ENCODE peak calls at places on chromosomes 6 and 20, in nine cellular contexts. E, X, H, O, I, J, G, W and N are unnamed samples.

GRCh38 chr20:15179426-15180190 is 842.2 kb upstream of the FLRT3 start:
- DNase-seq in I (peak; percentile 11), X (peak; percentile 72), W (no peak), E (peak; percentile 48), O (no peak), J (no peak), H (no peak), G (no peak), N (no peak)

GRCh38 chr6:166691199-166691598 is 64.1 kb upstream of the RPS6KA2 start:
- DNase-seq in X (no peak), J (no peak), O (no peak), I (no peak), G (no peak), H (no peak), W (no peak), E (no peak), N (no peak)

GRCh38 chr6:21856844-21857243 is 263.3 kb downstream of the SOX4 start:
- DNase-seq in H (no peak), E (no peak), O (no peak), I (no peak), X (no peak), G (no peak), W (no peak), J (no peak), N (no peak)

GRCh38 chr6:9140181-9140580 is 704.8 kb upstream of the SLC35B3 start:
- DNase-seq in X (no peak), H (peak; percentile 57), W (no peak), I (peak; percentile 10), O (no peak), G (peak; percentile 40), E (peak; percentile 40), J (no peak), N (no peak)

GRCh38 chr6:1726341-1726763 is 116.6 kb downstream of the FOXC1 start:
- DNase-seq in I (no peak), W (no peak), O (no peak), H (no peak), X (no peak), E (no peak), G (peak; percentile 15), J (no peak), N (no peak)

GRCh38 chr6:137738197-137738596 is 128.9 kb upstream of the TNFAIP3 start:
- DNase-seq in I (no peak), E (no peak), X (no peak), O (no peak), H (no peak), G (no peak), W (no peak), J (no peak), N (no peak)

GRCh38 chr20:31707258-31707615 is 15.4 kb downstream of the BCL2L1 start:
- DNase-seq in E (no peak), O (no peak), I (no peak), H (no peak), W (no peak), J (no peak), X (no peak), G (no peak), N (no peak)

GRCh38 chr6:5078121-5078695 is 6.9 kb upstream of the PPP1R3G start:
- DNase-seq in I (no peak), G (no peak), H (no peak), X (no peak), W (no peak), E (no peak), O (no peak), J (no peak), N (no peak)

GRCh38 chr6:167825759-167826229 is 917 bp upstream of the AFDN start:
- DNase-seq in X (peak; percentile 75), J (peak; percentile 52), O (peak; percentile 41), E (peak; percentile 72), H (peak; percentile 84), W (no peak), I (peak; percentile 85), G (peak; percentile 90), N (peak; percentile 77)

GRCh38 chr20:61609461-61609860 is 357.4 kb downstream of the CDH4 start:
- DNase-seq in J (no peak), O (no peak), X (no peak), I (no peak), H (no peak), W (no peak), G (no peak), E (no peak), N (no peak)

GRCh38 chr6:74578339-74578738 is 627.5 kb downstream of the COL12A1 start:
- DNase-seq in G (no peak), X (no peak), W (no peak), O (no peak), H (no peak), J (no peak), E (no peak), I (no peak), N (no peak)

GRCh38 chr6:137451926-137452325 is 42.3 kb downstream of the OLIG3 start:
- DNase-seq in X (no peak), H (no peak), E (no peak), W (no peak), J (no peak), G (no peak), I (no peak), O (no peak), N (no peak)

GRCh38 chr6:90403489-90404381 is 107.1 kb upstream of the BACH2 start:
- DNase-seq in H (no peak), G (peak; percentile 44), W (no peak), J (peak; percentile 78), X (no peak), I (no peak), E (peak; percentile 77), O (no peak), N (no peak)

GRCh38 chr6:158051968-158052367 is 70.3 kb downstream of the SYNJ2 start:
- DNase-seq in I (no peak), J (no peak), W (no peak), X (no peak), G (no peak), O (no peak), H (no peak), E (no peak), N (no peak)

DNA sequence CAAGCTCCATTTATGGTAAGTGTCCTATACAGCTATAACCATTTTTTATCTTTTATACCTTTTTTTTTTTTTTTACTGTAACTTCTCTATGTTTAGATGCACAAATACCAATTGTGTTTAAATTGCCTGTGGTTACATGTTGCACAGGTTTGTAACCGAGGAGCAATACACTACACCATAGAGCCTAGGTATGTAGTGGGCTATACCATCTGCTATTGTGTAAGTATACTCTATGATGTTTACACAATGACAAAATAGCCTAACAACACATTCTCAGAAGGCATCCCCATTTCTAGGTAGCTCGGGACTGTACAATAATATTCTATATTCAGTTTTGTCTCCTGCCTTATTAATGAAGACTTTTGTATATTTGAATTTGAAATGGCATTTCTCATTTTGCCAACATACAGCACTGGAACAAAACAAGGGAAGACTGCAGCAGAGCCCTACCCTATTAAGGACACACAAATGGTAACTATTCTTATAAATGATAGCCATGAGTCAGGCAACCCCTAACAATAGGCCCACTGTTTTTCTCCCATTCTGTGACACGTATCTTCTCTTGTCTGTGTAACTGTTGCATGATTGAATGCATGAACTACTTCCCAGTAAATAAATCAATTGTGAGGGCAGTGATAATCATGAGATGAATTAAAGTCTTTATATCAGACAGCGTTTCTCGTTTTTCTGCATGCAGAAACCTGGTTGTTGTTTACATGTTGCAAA is 174.1 kb downstream of the EPM2A start:
- DNase-seq in W (no peak), O (no peak), E (no peak), X (no peak), H (no peak), I (no peak), G (no peak), J (no peak), N (no peak)
- TF ChIP-seq EP300 in W (no peak), O (no peak), E (no peak), X (no peak), H (no peak), I (no peak), G (no peak), J (no peak), N (no peak)

DNA sequence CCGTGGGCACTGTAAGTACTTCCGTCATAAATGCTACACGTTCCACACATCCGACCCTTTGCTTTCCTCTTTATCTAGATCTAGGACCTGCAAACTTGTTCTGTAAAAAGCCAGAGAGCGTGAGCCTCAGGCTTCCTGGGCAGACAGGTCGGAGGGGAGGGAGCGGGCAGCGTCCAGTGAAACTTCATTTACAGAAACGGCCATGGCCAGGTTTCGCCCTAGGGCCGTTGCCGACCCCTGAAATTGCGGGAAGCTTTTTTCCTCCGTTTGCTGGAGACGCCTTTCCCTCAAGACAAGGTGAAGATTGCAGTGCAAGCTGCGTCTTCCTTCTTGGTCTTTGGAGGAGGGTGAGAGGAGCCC is 155.4 kb downstream of the DLL1 start:
- DNase-seq in J (no peak), G (no peak), W (no peak), O (no peak), E (no peak), I (no peak), H (no peak), X (no peak), N (peak; percentile 34)
- TF ChIP-seq POLR2A in J (no peak), G (no peak), W (no peak), O (no peak), E (no peak), I (no peak), H (no peak), X (no peak), N (no peak)

GRCh38 chr6:155093430-155093829 is 98.3 kb downstream of the TIAM2 start:
- DNase-seq in G (no peak), I (no peak), O (no peak), E (no peak), W (no peak), H (no peak), J (no peak), X (no peak), N (no peak)
- TF ChIP-seq EP300 in G (no peak), I (no peak), O (no peak), E (no peak), W (no peak), H (no peak), J (no peak), X (no peak), N (no peak)

DNA sequence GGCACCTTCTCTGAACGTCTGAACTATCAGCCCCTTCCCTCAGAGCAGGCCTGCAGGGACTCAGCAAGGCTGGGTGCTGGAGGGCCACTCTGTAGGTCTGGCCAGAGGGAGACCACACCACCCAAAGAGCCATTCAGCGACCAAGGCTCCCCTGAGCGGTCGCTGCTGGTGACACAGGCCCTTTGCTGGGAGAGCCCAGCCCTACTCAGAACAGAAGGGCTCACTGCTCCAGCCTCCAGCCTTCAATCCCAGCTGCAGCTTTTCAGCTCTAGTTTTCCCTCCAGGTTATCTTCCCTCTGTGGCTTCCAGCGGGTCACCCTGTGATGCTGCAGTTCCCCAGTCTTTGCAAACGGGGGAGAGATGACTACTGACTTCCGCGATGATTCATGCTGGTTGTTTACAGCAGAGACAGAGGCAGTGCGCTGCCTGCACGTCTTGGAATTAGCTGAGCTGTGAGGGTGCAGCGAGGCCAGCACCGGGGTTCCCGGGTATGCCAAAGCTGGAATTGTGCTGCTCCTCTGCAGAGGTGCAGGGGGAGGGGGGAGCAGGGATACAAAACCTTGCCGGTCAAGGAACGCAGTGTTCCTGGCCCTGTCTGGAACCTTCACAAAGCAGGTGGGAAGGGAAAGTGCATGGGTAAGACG is 161.4 kb downstream of the LY86 start:
- DNase-seq in X (peak; percentile 88), H (peak; percentile 36), G (peak; percentile 39), W (peak; percentile 16), J (peak; percentile 61), E (peak; percentile 84), O (no peak), I (peak; percentile 72), N (no peak)
- TF ChIP-seq POLR2A in X (no peak), H (no peak), G (no peak), W (no peak), J (no peak), E (no peak), O (no peak), I (peak; percentile 52), N (no peak)